ENCODE peak calls at places on chromosomes 2 and 18, in six cellular contexts. N is stomach, I is AG04450, P is dorsolateral prefrontal cortex, Z is right atrium auricular region, O is RWPE1. M is an unnamed sample.

GRCh38 chr2:175605599-175605988 is 396.5 kb downstream of the LNPK start:
- DNase-seq in O (no peak), P (no peak), I (no peak), N (no peak), Z (no peak), M (no peak)

GRCh38 chr18:59617468-59617932 is 79.7 kb downstream of the CCBE1 start:
- DNase-seq in Z (no peak), O (peak), I (no peak), P (no peak), N (no peak), M (no peak)

GRCh38 chr2:10353931-10354330 is 51.2 kb downstream of the HPCAL1 start:
- DNase-seq in Z (no peak), N (no peak), I (no peak), P (no peak), O (no peak), M (no peak)

GRCh38 chr2:172065086-172065485 is 20.2 kb upstream of the DLX1 start:
- DNase-seq in O (peak), I (no peak), N (no peak), Z (no peak), P (no peak), M (no peak)

GRCh38 chr2:16160281-16161084 is 220.1 kb downstream of the MYCN start:
- DNase-seq in I (no peak), O (no peak), P (no peak), Z (no peak), N (no peak), M (no peak)

GRCh38 chr2:45973426-45973825 is 322.0 kb downstream of the PRKCE start:
- DNase-seq in O (no peak), Z (no peak), P (no peak), I (no peak), N (no peak), M (no peak)

GRCh38 chr2:28716265-28716865 is 35.3 kb upstream of the PPP1CB start:
- DNase-seq in O (peak), I (peak), P (no peak), N (peak), Z (peak), M (peak)

GRCh38 chr2:9971105-9971818 is 19.8 kb downstream of the GRHL1 start:
- DNase-seq in Z (no peak), N (no peak), O (peak), P (no peak), I (no peak), M (no peak)

GRCh38 chr18:38241736-38242135 is 676.1 kb upstream of the CELF4 start:
- DNase-seq in O (no peak), N (no peak), Z (no peak), P (no peak), I (no peak), M (peak)

GRCh38 chr2:126822921-126823320 is 75.8 kb upstream of the TEX51 start:
- DNase-seq in P (no peak), I (no peak), N (no peak), O (no peak), Z (no peak), M (no peak)

GRCh38 chr2:61636686-61637085 is 98.5 kb upstream of the XPO1 start:
- DNase-seq in Z (no peak), N (no peak), O (no peak), I (no peak), P (no peak), M (no peak)

GRCh38 chr2:61631321-61631720 is 93.2 kb upstream of the XPO1 start:
- DNase-seq in O (no peak), I (no peak), Z (no peak), P (no peak), N (no peak), M (no peak)

GRCh38 chr2:61634512-61634911 is 96.4 kb upstream of the XPO1 start:
- DNase-seq in I (no peak), P (no peak), N (no peak), Z (no peak), O (no peak), M (no peak)

GRCh38 chr2:61632276-61633169 is 94.4 kb upstream of the XPO1 start:
- DNase-seq in I (no peak), N (no peak), O (no peak), Z (no peak), P (no peak), M (no peak)

GRCh38 chr2:61633250-61633649 is 95.1 kb upstream of the XPO1 start:
- DNase-seq in N (no peak), I (no peak), O (no peak), P (no peak), Z (no peak), M (no peak)
- TF ChIP-seq CTCF in N (no peak), I (peak), O (peak), P (peak), Z (peak), M (no peak)

GRCh38 chr2:183224933-183225332 is 100.7 kb downstream of the NUP35 start:
- DNase-seq in O (no peak), I (no peak), N (no peak), Z (no peak), P (no peak), M (peak)
- TF ChIP-seq CTCF in O (no peak), I (no peak), N (no peak), Z (no peak), P (no peak), M (no peak)

GRCh38 chr2:167686691-167687090 is 560.7 kb downstream of the STK39 start:
- DNase-seq in Z (no peak), I (no peak), P (no peak), N (no peak), O (no peak), M (no peak)

GRCh38 chr2:167692191-167692590 is 555.2 kb downstream of the STK39 start:
- DNase-seq in N (no peak), I (no peak), Z (no peak), P (no peak), O (no peak), M (no peak)

DNA sequence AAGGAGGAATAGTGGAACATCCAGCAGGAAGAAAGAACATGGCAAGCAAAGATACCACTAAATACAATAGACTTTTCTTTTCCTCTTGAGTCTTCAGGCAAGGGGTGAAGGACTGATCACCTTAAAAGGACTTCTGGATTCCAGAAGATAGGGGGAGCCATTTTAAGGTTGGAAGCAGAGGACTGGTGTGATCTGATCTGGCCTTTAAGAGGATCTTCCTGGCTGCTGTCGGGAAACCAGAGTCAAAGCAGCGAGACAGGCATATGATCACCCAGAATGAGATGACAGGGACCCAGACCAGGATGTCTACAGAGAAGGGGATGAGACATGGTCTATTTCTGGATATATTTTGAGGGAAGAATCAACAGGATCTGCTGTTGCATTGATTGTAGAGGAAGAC is 558.0 kb downstream of the STK39 start:
- DNase-seq in I (no peak), O (no peak), P (no peak), Z (no peak), N (no peak), M (no peak)
- TF ChIP-seq CTCF in I (peak), O (no peak), P (no peak), Z (no peak), N (no peak), M (peak)

GRCh38 chr18:6712401-6712800 is 17.1 kb upstream of the ARHGAP28 start:
- DNase-seq in N (no peak), P (no peak), O (no peak), Z (no peak), I (no peak), M (no peak)
- TF ChIP-seq CTCF in N (no peak), P (no peak), O (no peak), Z (no peak), I (no peak), M (peak)

DNA sequence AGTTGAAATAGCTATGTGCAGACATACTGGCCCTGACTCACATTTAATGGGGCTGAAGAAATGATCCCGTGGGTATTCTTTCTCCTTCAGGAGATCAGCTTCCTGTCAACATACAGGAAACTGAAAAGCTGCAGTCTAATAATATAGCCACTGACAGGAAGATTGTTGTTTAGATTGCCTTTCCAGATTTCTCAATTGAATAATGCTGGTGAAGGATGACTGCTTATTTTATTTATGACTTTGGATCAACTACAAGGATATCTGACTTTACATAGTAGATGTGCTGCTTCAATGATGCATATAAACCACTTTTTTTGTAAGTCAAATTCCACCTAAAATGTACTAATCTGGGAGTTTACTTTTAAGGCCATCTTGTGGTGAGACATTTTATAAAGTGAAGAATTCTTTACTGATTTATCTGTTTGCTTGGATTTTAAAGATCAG is 93.4 kb upstream of the MAP4K3 start:
- DNase-seq in I (no peak), O (no peak), N (no peak), Z (no peak), P (no peak), M (no peak)
- TF ChIP-seq CTCF in I (peak), O (no peak), N (no peak), Z (no peak), P (no peak), M (no peak)

GRCh38 chr18:57959278-57959677 is 84.7 kb upstream of the NEDD4L start:
- DNase-seq in P (no peak), O (peak), N (peak), I (peak), Z (no peak), M (peak)
- TF ChIP-seq CTCF in P (peak), O (no peak), N (peak), I (peak), Z (peak), M (peak)